ENCODE peak calls at places on chromosome 6, in ten cellular contexts. One of them, this sample, is unnamed.

GRCh38 chr6:131911951-131912350 is 39.2 kb downstream of the CCN2 start:
- DNase-seq in hepatocyte: no peak
- DNase-seq in GM23338: no peak
- DNase-seq in lung: no peak
- DNase-seq in retinal pigment epithelial cell: no peak
- DNase-seq in astrocyte of the cerebellum: no peak
- DNase-seq in cardiac fibroblast: peak
- DNase-seq in psoas muscle: no peak
- DNase-seq in choroid plexus epithelial cell: peak
- DNase-seq in mucosa of descending colon: no peak
- DNase-seq in this sample: no peak

GRCh38 chr6:39330476-39330875 is 8.0 kb upstream of the KCNK16 start:
- DNase-seq in retinal pigment epithelial cell: no peak
- DNase-seq in astrocyte of the cerebellum: no peak
- DNase-seq in hepatocyte: no peak
- DNase-seq in lung: peak
- DNase-seq in psoas muscle: no peak
- DNase-seq in cardiac fibroblast: no peak
- DNase-seq in GM23338: no peak
- DNase-seq in choroid plexus epithelial cell: no peak
- DNase-seq in mucosa of descending colon: no peak
- DNase-seq in this sample: no peak

GRCh38 chr6:2221724-2222274 is 23.6 kb downstream of the GMDS start:
- DNase-seq in cardiac fibroblast: peak
- DNase-seq in mucosa of descending colon: no peak
- DNase-seq in choroid plexus epithelial cell: peak
- DNase-seq in psoas muscle: no peak
- DNase-seq in GM23338: no peak
- DNase-seq in lung: no peak
- DNase-seq in astrocyte of the cerebellum: no peak
- DNase-seq in hepatocyte: no peak
- DNase-seq in retinal pigment epithelial cell: no peak
- DNase-seq in this sample: no peak

GRCh38 chr6:38755874-38756273 is 40.8 kb downstream of the DNAH8 start:
- DNase-seq in cardiac fibroblast: peak
- DNase-seq in mucosa of descending colon: no peak
- DNase-seq in lung: no peak
- DNase-seq in hepatocyte: no peak
- DNase-seq in retinal pigment epithelial cell: no peak
- DNase-seq in astrocyte of the cerebellum: no peak
- DNase-seq in psoas muscle: no peak
- DNase-seq in GM23338: no peak
- DNase-seq in choroid plexus epithelial cell: no peak
- DNase-seq in this sample: no peak

GRCh38 chr6:7311171-7311570 is 1.8 kb downstream of the SSR1 start:
- DNase-seq in psoas muscle: no peak
- DNase-seq in choroid plexus epithelial cell: peak
- DNase-seq in lung: no peak
- DNase-seq in hepatocyte: no peak
- DNase-seq in mucosa of descending colon: no peak
- DNase-seq in astrocyte of the cerebellum: no peak
- DNase-seq in GM23338: no peak
- DNase-seq in cardiac fibroblast: no peak
- DNase-seq in retinal pigment epithelial cell: no peak
- DNase-seq in this sample: no peak

GRCh38 chr6:125392682-125393081 is 90.9 kb upstream of the HDDC2 start:
- DNase-seq in retinal pigment epithelial cell: no peak
- DNase-seq in psoas muscle: no peak
- DNase-seq in lung: no peak
- DNase-seq in astrocyte of the cerebellum: no peak
- DNase-seq in GM23338: no peak
- DNase-seq in mucosa of descending colon: no peak
- DNase-seq in choroid plexus epithelial cell: no peak
- DNase-seq in cardiac fibroblast: no peak
- DNase-seq in hepatocyte: no peak
- DNase-seq in this sample: no peak

GRCh38 chr6:41767112-41767946 is 12.4 kb downstream of the FRS3 start:
- DNase-seq in cardiac fibroblast: peak
- DNase-seq in choroid plexus epithelial cell: peak
- DNase-seq in psoas muscle: no peak
- DNase-seq in GM23338: no peak
- DNase-seq in lung: peak
- DNase-seq in hepatocyte: peak
- DNase-seq in mucosa of descending colon: peak
- DNase-seq in astrocyte of the cerebellum: no peak
- DNase-seq in retinal pigment epithelial cell: no peak
- DNase-seq in this sample: no peak

GRCh38 chr6:33416386-33417126 is 1.4 kb downstream of the CUTA start:
- DNase-seq in GM23338: no peak
- DNase-seq in retinal pigment epithelial cell: no peak
- DNase-seq in mucosa of descending colon: no peak
- DNase-seq in choroid plexus epithelial cell: no peak
- DNase-seq in lung: no peak
- DNase-seq in astrocyte of the cerebellum: no peak
- DNase-seq in psoas muscle: no peak
- DNase-seq in cardiac fibroblast: no peak
- DNase-seq in hepatocyte: no peak
- DNase-seq in this sample: no peak

GRCh38 chr6:143721642-143722041 is 43.9 kb downstream of the PHACTR2 start:
- DNase-seq in astrocyte of the cerebellum: no peak
- DNase-seq in psoas muscle: no peak
- DNase-seq in mucosa of descending colon: no peak
- DNase-seq in GM23338: no peak
- DNase-seq in hepatocyte: no peak
- DNase-seq in retinal pigment epithelial cell: no peak
- DNase-seq in choroid plexus epithelial cell: no peak
- DNase-seq in lung: no peak
- DNase-seq in cardiac fibroblast: no peak
- DNase-seq in this sample: no peak

GRCh38 chr6:130494745-130495144 is 128.9 kb downstream of the TMEM200A start:
- DNase-seq in cardiac fibroblast: peak
- DNase-seq in astrocyte of the cerebellum: no peak
- DNase-seq in mucosa of descending colon: no peak
- DNase-seq in psoas muscle: no peak
- DNase-seq in hepatocyte: no peak
- DNase-seq in choroid plexus epithelial cell: peak
- DNase-seq in lung: no peak
- DNase-seq in GM23338: no peak
- DNase-seq in retinal pigment epithelial cell: no peak
- DNase-seq in this sample: no peak

GRCh38 chr6:145313041-145313855 is 422.1 kb downstream of the EPM2A start:
- DNase-seq in lung: no peak
- DNase-seq in psoas muscle: no peak
- DNase-seq in cardiac fibroblast: no peak
- DNase-seq in astrocyte of the cerebellum: no peak
- DNase-seq in mucosa of descending colon: no peak
- DNase-seq in retinal pigment epithelial cell: no peak
- DNase-seq in GM23338: no peak
- DNase-seq in choroid plexus epithelial cell: no peak
- DNase-seq in hepatocyte: no peak
- DNase-seq in this sample: peak

GRCh38 chr6:52526634-52527033 is 50.2 kb downstream of the TRAM2 start:
- DNase-seq in lung: no peak
- DNase-seq in retinal pigment epithelial cell: no peak
- DNase-seq in cardiac fibroblast: peak
- DNase-seq in astrocyte of the cerebellum: no peak
- DNase-seq in mucosa of descending colon: no peak
- DNase-seq in hepatocyte: no peak
- DNase-seq in psoas muscle: no peak
- DNase-seq in choroid plexus epithelial cell: peak
- DNase-seq in GM23338: no peak
- DNase-seq in this sample: no peak

GRCh38 chr6:3273707-3274521 is 15.2 kb downstream of the PSMG4 start:
- DNase-seq in choroid plexus epithelial cell: no peak
- DNase-seq in lung: no peak
- DNase-seq in astrocyte of the cerebellum: no peak
- DNase-seq in GM23338: no peak
- DNase-seq in psoas muscle: no peak
- DNase-seq in hepatocyte: no peak
- DNase-seq in cardiac fibroblast: no peak
- DNase-seq in mucosa of descending colon: no peak
- DNase-seq in retinal pigment epithelial cell: no peak
- DNase-seq in this sample: no peak

DNA sequence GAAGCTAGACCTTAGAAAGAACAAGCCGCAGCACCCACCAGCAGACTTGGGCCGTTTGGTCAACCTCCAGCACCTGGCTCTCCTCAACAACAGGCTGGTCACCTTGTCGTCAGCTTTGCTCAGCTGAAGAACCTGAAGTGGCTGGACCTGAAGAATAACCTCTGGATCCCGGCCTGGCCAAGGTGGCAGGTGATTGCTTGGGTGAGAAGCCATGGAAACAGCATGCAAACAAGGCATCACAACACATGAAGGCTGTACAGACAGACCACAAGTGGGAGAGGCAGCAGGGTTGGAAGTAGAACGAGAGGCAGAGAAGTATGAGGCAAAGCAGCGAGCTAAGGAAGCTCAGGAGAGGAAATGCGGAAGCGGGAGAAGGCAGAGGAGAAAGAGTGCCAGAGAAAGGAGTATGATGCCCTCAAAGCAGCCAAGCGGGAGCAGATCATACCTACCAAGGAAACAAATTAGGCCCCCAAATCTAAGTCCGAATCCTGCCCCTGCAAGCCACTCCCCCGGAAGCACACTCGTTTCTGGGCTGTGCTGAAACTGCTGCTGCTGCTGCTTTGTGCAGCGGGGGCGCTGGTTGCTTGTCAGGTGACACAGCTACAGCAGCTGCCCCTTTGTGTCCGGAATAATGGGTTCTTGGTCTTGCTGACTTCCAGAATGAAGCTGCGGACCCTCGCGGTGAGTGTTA is 121.6 kb upstream of the LGSN start:
- DNase-seq in cardiac fibroblast: no peak
- DNase-seq in hepatocyte: no peak
- DNase-seq in psoas muscle: no peak
- DNase-seq in astrocyte of the cerebellum: no peak
- DNase-seq in lung: peak
- DNase-seq in mucosa of descending colon: no peak
- DNase-seq in retinal pigment epithelial cell: no peak
- DNase-seq in choroid plexus epithelial cell: no peak
- DNase-seq in GM23338: peak
- DNase-seq in this sample: no peak
- TF ChIP-seq CTCF in cardiac fibroblast: no peak
- TF ChIP-seq CTCF in hepatocyte: no peak
- TF ChIP-seq CTCF in psoas muscle: no peak
- TF ChIP-seq CTCF in astrocyte of the cerebellum: no peak
- TF ChIP-seq CTCF in lung: no peak
- TF ChIP-seq CTCF in mucosa of descending colon: no peak
- TF ChIP-seq CTCF in retinal pigment epithelial cell: no peak
- TF ChIP-seq CTCF in choroid plexus epithelial cell: no peak
- TF ChIP-seq CTCF in GM23338: peak
- TF ChIP-seq CTCF in this sample: no peak

GRCh38 chr6:119313937-119314893 is 35.3 kb downstream of the MAN1A1 start:
- DNase-seq in GM23338: no peak
- DNase-seq in choroid plexus epithelial cell: no peak
- DNase-seq in cardiac fibroblast: no peak
- DNase-seq in retinal pigment epithelial cell: no peak
- DNase-seq in psoas muscle: no peak
- DNase-seq in mucosa of descending colon: peak
- DNase-seq in hepatocyte: no peak
- DNase-seq in lung: no peak
- DNase-seq in astrocyte of the cerebellum: no peak
- DNase-seq in this sample: no peak
- H3K4me3 ChIP-seq in GM23338: no peak
- H3K4me3 ChIP-seq in choroid plexus epithelial cell: no peak
- H3K4me3 ChIP-seq in cardiac fibroblast: no peak
- H3K4me3 ChIP-seq in retinal pigment epithelial cell: no peak
- H3K4me3 ChIP-seq in psoas muscle: no peak
- H3K4me3 ChIP-seq in mucosa of descending colon: no peak
- H3K4me3 ChIP-seq in hepatocyte: no peak
- H3K4me3 ChIP-seq in lung: no peak
- H3K4me3 ChIP-seq in astrocyte of the cerebellum: no peak
- H3K4me3 ChIP-seq in this sample: no peak

DNA sequence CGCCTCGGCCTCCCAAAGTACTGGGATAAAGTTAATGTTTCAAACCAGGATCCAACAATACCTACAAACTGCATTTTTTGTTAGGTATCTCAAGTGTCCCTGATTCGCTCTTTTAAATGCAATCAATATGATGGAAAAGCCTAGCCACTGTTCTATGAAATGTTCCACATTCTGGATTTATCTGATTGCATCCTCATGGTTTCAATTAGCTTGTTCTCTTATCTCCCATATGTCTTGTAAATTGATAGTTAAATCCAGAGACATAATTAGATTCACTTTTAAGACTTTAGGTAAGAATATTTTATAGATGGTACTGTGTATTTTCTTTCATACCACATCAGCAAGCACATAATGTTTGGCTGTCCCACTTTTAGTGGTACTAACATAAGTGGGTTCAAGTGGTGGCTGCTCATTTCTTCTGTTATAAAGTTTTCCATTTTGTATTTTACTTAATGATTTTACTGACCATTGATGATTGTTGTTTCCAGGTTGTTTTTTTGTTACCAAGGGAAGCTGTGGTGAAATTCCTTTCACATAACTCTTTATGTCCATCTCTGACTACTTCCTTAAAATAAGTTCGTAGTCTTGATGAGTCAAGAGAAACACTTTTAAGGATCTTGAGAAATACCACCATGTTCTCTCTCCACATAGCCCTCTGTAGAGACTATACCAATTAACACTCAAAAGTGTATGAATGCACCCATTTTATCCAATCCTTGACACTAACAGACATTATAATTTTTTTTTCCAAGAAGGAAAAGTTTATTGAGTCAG is 40.5 kb downstream of the RNGTT start:
- DNase-seq in choroid plexus epithelial cell: peak
- DNase-seq in mucosa of descending colon: no peak
- DNase-seq in hepatocyte: no peak
- DNase-seq in psoas muscle: no peak
- DNase-seq in lung: no peak
- DNase-seq in astrocyte of the cerebellum: no peak
- DNase-seq in GM23338: no peak
- DNase-seq in cardiac fibroblast: peak
- DNase-seq in retinal pigment epithelial cell: no peak
- DNase-seq in this sample: no peak
- TF ChIP-seq CTCF in choroid plexus epithelial cell: no peak
- TF ChIP-seq CTCF in mucosa of descending colon: no peak
- TF ChIP-seq CTCF in hepatocyte: no peak
- TF ChIP-seq CTCF in psoas muscle: no peak
- TF ChIP-seq CTCF in lung: no peak
- TF ChIP-seq CTCF in astrocyte of the cerebellum: no peak
- TF ChIP-seq CTCF in GM23338: no peak
- TF ChIP-seq CTCF in cardiac fibroblast: no peak
- TF ChIP-seq CTCF in retinal pigment epithelial cell: no peak
- TF ChIP-seq CTCF in this sample: no peak

DNA sequence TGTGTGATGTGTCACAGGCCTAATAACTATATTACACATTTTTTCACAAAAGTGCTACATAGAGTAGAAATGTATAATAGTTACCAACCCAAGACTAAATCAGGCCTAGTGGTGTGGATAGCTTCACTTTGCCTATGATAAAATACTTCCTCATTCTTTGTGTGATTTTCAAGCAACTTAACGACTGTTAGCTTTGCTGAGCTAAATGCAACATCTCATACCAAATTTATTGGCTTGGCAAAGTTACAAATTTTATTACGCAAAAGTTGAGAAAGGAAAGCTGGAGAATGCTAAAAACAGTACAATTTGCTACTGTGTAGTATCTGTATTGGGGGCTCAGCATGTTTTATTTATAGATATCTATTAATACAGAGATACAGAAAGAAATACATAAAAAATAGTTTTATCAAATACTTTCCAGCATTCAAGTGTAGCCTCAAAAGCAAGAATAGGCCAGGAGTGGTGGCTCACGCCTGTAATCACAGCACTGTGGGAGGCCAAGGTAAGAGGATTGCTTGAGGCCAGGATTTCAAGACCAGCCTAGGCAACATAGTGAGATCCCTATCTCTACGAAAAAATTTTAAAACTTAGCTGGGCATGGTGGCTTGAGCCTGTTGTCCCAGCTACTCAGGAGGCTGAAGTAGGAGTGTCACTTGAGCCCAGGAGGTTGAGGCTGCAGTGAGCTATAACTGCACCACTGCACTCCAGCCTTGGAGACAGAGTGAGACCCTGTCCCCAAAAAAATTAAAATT is 3.6 kb upstream of the EDN1 start:
- DNase-seq in hepatocyte: no peak
- DNase-seq in cardiac fibroblast: no peak
- DNase-seq in retinal pigment epithelial cell: no peak
- DNase-seq in choroid plexus epithelial cell: peak
- DNase-seq in psoas muscle: no peak
- DNase-seq in mucosa of descending colon: no peak
- DNase-seq in lung: no peak
- DNase-seq in GM23338: no peak
- DNase-seq in astrocyte of the cerebellum: no peak
- DNase-seq in this sample: no peak
- H3K4me3 ChIP-seq in hepatocyte: no peak
- H3K4me3 ChIP-seq in cardiac fibroblast: no peak
- H3K4me3 ChIP-seq in retinal pigment epithelial cell: no peak
- H3K4me3 ChIP-seq in choroid plexus epithelial cell: no peak
- H3K4me3 ChIP-seq in psoas muscle: no peak
- H3K4me3 ChIP-seq in mucosa of descending colon: no peak
- H3K4me3 ChIP-seq in lung: no peak
- H3K4me3 ChIP-seq in GM23338: no peak
- H3K4me3 ChIP-seq in astrocyte of the cerebellum: no peak
- H3K4me3 ChIP-seq in this sample: no peak